ENCODE peak calls at places on chromosomes 1 and 21, in nine cellular contexts. E is uterus; T is CD8-positive, alpha-beta T cell; A is BE2C; W is OCI-LY7; V is mucosa of descending colon; Y is H1; I is adrenal gland; P is tibial artery. O is an unnamed sample.

GRCh38 chr1:55703726-55704363 is 488.7 kb upstream of the USP24 start:
- DNase-seq in Y (no peak), I (no peak), W (no peak), A (no peak), E (no peak), P (no peak), V (peak; percentile 36), T (no peak), O (no peak)

GRCh38 chr21:8992731-8993174 is 1528.6 kb upstream of the TPTE start:
- DNase-seq in P (no peak), T (no peak), A (peak; percentile 78), W (no peak), I (no peak), V (peak; percentile 47), Y (no peak), E (no peak), O (peak; percentile 72)

GRCh38 chr1:168279253-168279652 is 1.4 kb upstream of the TBX19 start:
- DNase-seq in T (no peak), P (no peak), Y (no peak), W (no peak), E (peak; percentile 23), I (no peak), V (no peak), A (peak; percentile 34), O (no peak)

GRCh38 chr1:162010175-162010506 is 13.5 kb downstream of the OLFML2B start:
- DNase-seq in I (no peak), A (no peak), V (no peak), W (no peak), E (no peak), T (no peak), P (no peak), Y (no peak), O (no peak)

GRCh38 chr1:228697209-228698016 is 37.9 kb upstream of the RHOU start:
- DNase-seq in V (peak; percentile 54), A (peak; percentile 66), T (no peak), E (peak; percentile 56), I (peak; percentile 42), Y (no peak), W (no peak), P (peak; percentile 91), O (peak; percentile 17)

GRCh38 chr1:2210084-2210653 is 15.6 kb upstream of the FAAP20 start:
- DNase-seq in T (no peak), A (no peak), Y (peak; percentile 51), V (peak; percentile 50), P (no peak), W (no peak), E (peak; percentile 30), I (no peak), O (no peak)

GRCh38 chr1:21963477-21964217 is 13.2 kb upstream of the CELA3B start:
- DNase-seq in Y (peak; percentile 99), A (peak; percentile 57), W (peak; percentile 70), P (peak; percentile 76), V (peak; percentile 77), T (peak; percentile 86), E (peak; percentile 80), I (peak; percentile 73), O (peak; percentile 90)

GRCh38 chr1:116521186-116521585 is 49.6 kb downstream of the CD58 start:
- DNase-seq in Y (no peak), I (no peak), A (no peak), W (no peak), E (no peak), P (no peak), V (no peak), T (no peak), O (no peak)

GRCh38 chr21:28473530-28474225 is 519.0 kb downstream of the LTN1 start:
- DNase-seq in P (no peak), W (no peak), Y (no peak), V (no peak), E (no peak), I (no peak), T (no peak), A (no peak), O (no peak)

GRCh38 chr1:35568975-35569395 is 4.1 kb upstream of the TFAP2E start:
- DNase-seq in T (peak; percentile 68), V (no peak), Y (peak; percentile 87), A (peak; percentile 63), P (no peak), I (peak; percentile 63), W (peak; percentile 75), E (no peak), O (peak; percentile 87)

GRCh38 chr1:56631901-56632300 is 13.2 kb upstream of the PRKAA2 start:
- DNase-seq in P (no peak), T (no peak), I (no peak), A (no peak), Y (no peak), E (no peak), V (no peak), W (no peak), O (no peak)

GRCh38 chr1:26122988-26123973 is 11.7 kb downstream of the PDIK1L start:
- DNase-seq in E (no peak), T (no peak), I (peak; percentile 18), A (no peak), W (no peak), P (no peak), Y (no peak), V (no peak), O (no peak)

GRCh38 chr1:184050631-184051030 is 899 bp upstream of the TSEN15 start:
- DNase-seq in P (no peak), T (no peak), W (peak; percentile 18), Y (no peak), V (no peak), A (no peak), I (no peak), E (no peak), O (no peak)

GRCh38 chr1:237864338-237865244 is 26.1 kb downstream of the ZP4 start:
- DNase-seq in P (peak; percentile 33), E (no peak), A (peak; percentile 79), T (no peak), Y (peak; percentile 92), V (peak; percentile 57), W (no peak), I (peak; percentile 77), O (peak; percentile 81)

GRCh38 chr1:223556414-223557124 is 108.9 kb downstream of the CAPN8 start:
- DNase-seq in P (peak; percentile 29), I (peak; percentile 33), A (peak; percentile 67), T (no peak), Y (peak; percentile 93), W (peak; percentile 18), E (no peak), V (peak; percentile 58), O (peak; percentile 79)

GRCh38 chr1:39901486-39902120 is at the start of gene MYCL:
- DNase-seq in I (peak; percentile 32), T (peak; percentile 64), E (peak; percentile 24), W (peak; percentile 60), V (peak; percentile 92), A (peak; percentile 57), Y (peak; percentile 94), P (peak; percentile 25), O (peak; percentile 98)

GRCh38 chr1:168636200-168636599 is 59.8 kb downstream of the XCL1 start:
- DNase-seq in E (no peak), P (no peak), A (no peak), W (no peak), I (no peak), Y (no peak), T (no peak), V (no peak), O (no peak)

DNA sequence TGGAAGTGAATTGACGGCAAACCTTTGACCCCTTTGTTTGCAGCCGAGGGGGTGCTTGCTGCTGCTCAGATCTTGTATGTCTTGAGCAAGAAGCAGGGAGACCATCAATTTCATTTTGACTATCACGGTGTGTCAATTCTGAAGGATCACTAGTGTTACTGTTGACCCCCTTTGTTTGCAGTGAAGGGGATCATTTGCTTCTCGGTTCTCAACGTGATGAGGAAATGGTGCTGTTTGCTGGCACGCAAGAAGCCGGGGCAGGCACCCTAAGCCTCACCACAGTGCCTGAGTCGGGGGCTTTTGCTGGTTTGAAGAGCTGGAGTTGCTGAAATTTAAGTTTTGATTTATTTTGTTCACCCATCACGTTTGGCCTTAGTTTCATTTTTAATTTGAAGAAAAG is 7.5 kb downstream of the RBM15 start:
- DNase-seq in W (peak; percentile 36), I (no peak), T (no peak), V (no peak), E (no peak), Y (no peak), A (no peak), P (no peak), O (peak; percentile 34)
- H3K4me1 ChIP-seq in W (peaks cover 93% of the 10 kb centered on the region), I (peaks cover 46% of the 10 kb centered on the region), T (peaks cover 62% of the 10 kb centered on the region), V (peaks cover 46% of the 10 kb centered on the region), E (no peaks in the 10 kb centered on the region), Y (peaks cover 8% of the 10 kb centered on the region), A (peaks cover 5% of the 10 kb centered on the region), P (peaks cover 94% of the 10 kb centered on the region), O (peaks cover 61% of the 10 kb centered on the region)

DNA sequence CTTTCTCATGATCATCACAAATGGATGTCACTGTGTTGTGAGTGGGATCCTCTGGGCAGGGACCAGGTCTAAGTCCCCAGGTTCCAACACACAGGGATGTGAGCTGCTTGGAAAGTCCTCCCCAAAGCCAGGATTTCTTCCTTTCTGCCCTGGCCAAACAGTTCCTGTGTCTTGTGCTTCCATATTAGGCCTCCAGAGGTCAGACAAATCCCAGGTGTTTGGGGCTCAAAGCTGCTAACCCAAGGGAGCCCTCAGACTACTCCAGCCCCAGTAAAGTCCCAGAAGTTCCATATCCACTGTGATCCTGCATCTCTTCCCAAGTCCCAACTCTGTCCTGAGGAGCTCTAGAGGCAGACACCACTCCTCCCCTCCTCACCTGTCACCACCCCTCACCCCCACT is 27.7 kb upstream of the MAGOH start:
- DNase-seq in A (no peak), P (no peak), T (no peak), E (no peak), Y (no peak), W (peak; percentile 8), V (no peak), I (no peak), O (peak; percentile 47)
- TF ChIP-seq CTCF in A (peak; percentile 24), P (no peak), T (no peak), E (no peak), Y (peak; percentile 34), W (peak; percentile 56), V (no peak), I (no peak), O (peak; percentile 61)

DNA sequence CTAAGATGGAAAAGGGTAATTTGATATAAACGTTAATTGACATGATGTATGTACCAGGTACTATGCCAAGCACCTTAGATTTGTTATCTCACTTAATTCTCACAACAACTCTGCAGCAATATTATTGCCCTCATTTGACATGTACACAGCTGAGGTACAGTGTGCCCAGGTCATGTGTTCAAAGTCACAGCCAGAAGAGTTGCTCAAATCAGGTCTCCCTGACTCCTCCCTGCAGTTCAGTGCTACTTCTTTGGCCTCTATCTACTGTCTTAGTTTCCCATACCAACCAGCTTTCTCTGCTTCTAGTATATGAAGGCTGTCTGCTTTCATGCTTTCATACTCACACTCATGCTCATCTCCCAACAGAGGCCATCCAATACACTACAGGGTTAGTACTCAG is 15.1 kb downstream of the TBX15 start:
- DNase-seq in V (no peak), P (no peak), E (no peak), A (no peak), Y (no peak), I (no peak), T (no peak), W (no peak), O (no peak)
- H3K4me1 ChIP-seq in V (no peaks in the 10 kb centered on the region), P (peaks cover 99% of the 10 kb centered on the region), E (no peaks in the 10 kb centered on the region), A (no peaks in the 10 kb centered on the region), Y (no peaks in the 10 kb centered on the region), I (no peaks in the 10 kb centered on the region), T (no peaks in the 10 kb centered on the region), W (peaks cover 22% of the 10 kb centered on the region), O (no peaks in the 10 kb centered on the region)

DNA sequence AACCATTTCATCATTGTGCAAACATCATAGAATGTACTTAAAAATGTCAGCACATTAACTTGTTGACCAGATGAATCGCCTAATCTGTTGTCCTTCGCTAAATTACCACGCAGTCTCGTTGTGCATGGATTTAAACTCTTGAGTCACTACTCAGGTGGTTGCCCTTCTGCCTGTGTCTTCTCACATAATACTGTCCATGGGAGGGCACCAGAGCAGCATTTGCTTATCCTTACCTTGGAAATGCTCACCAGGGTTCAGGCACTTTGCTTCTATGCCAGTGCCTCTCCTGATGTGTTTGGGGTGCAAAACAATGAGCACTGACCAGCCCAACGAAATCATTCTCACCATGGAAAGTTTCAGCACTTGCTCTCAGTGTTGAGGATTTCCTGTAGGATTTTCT is 559.9 kb downstream of the RWDD3 start:
- DNase-seq in T (no peak), W (no peak), V (no peak), I (no peak), A (peak; percentile 13), E (no peak), P (no peak), Y (peak; percentile 50), O (peak; percentile 78)
- TF ChIP-seq CTCF in T (no peak), W (no peak), V (no peak), I (no peak), A (peak; percentile 41), E (no peak), P (no peak), Y (peak; percentile 40), O (peak; percentile 61)

O was measured in GM23338.